ENCODE peak calls at places on chromosomes 13 and 19, in five cellular contexts. L is kidney glomerular epithelial cell; C is anterior cingulate cortex; X is GM23338; H is stimulated activated CD8-positive, alpha-beta memory T cell treated with anti-CD3 and anti-CD28 coated beads, Interleukin-7, amount 100 ng/mL, for 1 hour. Q is an unnamed sample.

GRCh38 chr13:79936368-79937136 is 404.4 kb downstream of the SPRY2 start:
- DNase-seq in L (peak; percentile 100), C (peak; percentile 79), X (no peak), H (no peak), Q (no peak)

GRCh38 chr19:45103625-45104319 is 10.8 kb downstream of the PPP1R37 start:
- DNase-seq in L (peak; percentile 38), C (no peak), X (no peak), H (no peak), Q (no peak)

GRCh38 chr19:3061214-3062161 is 807 bp downstream of the TLE5 start:
- DNase-seq in L (no peak), C (no peak), X (no peak), H (peak; percentile 49), Q (no peak)

GRCh38 chr19:12946092-12946845 is 607 bp downstream of the RAD23A start:
- DNase-seq in L (peak; percentile 38), C (no peak), X (peak; percentile 95), H (no peak), Q (peak; percentile 58)

GRCh38 chr19:13959962-13960862 is 7.9 kb downstream of the DCAF15 start:
- DNase-seq in L (no peak), C (no peak), X (peak; percentile 70), H (no peak), Q (no peak)

GRCh38 chr19:35328851-35329285 is at the start of gene CD22:
- DNase-seq in L (no peak), C (no peak), X (no peak), H (no peak), Q (no peak)

GRCh38 chr13:78881746-78882145 is 222.8 kb upstream of the OBI1 start:
- DNase-seq in L (no peak), C (no peak), X (no peak), H (no peak), Q (no peak)

GRCh38 chr13:36130168-36130541 is 1.0 kb downstream of the DCLK1 start:
- DNase-seq in L (no peak), C (no peak), X (no peak), H (no peak), Q (no peak)

GRCh38 chr13:100363874-100364273 is 224.7 kb downstream of the GGACT start:
- DNase-seq in L (peak; percentile 35), C (no peak), X (no peak), H (no peak), Q (no peak)

GRCh38 chr19:41915248-41916032 is 12.8 kb downstream of the ERFL start:
- DNase-seq in L (no peak), C (no peak), X (no peak), H (no peak), Q (no peak)

GRCh38 chr13:24267801-24268200 is 41.6 kb upstream of the C1QTNF9 start:
- DNase-seq in L (no peak), C (no peak), X (no peak), H (no peak), Q (no peak)

GRCh38 chr19:10641248-10641647 is 12.9 kb upstream of the ILF3 start:
- DNase-seq in L (no peak), C (no peak), X (no peak), H (no peak), Q (no peak)

GRCh38 chr13:30341815-30342570 is 34.6 kb upstream of the KATNAL1 start:
- DNase-seq in L (peak; percentile 30), C (peak; percentile 8), X (no peak), H (no peak), Q (no peak)

Q was measured in neural crest cell.